ENCODE peak calls at places on chromosome 6, in five cellular contexts. One of them, this sample, is unnamed.

GRCh38 chr6:170232186-170233002 is 58.5 kb downstream of the DLL1 start:
- DNase-seq in HCT116: no peak
- DNase-seq in GM12878: no peak
- DNase-seq in SK-N-SH: no peak
- DNase-seq in H1: no peak
- DNase-seq in this sample: no peak

GRCh38 chr6:136586295-136586694 is 36.1 kb upstream of the MAP7 start:
- DNase-seq in HCT116: no peak
- DNase-seq in GM12878: no peak
- DNase-seq in SK-N-SH: no peak
- DNase-seq in H1: no peak
- DNase-seq in this sample: no peak

GRCh38 chr6:143286280-143286795 is 164.2 kb downstream of the ADAT2 start:
- DNase-seq in HCT116: no peak
- DNase-seq in GM12878: no peak
- DNase-seq in SK-N-SH: no peak
- DNase-seq in H1: no peak
- DNase-seq in this sample: no peak

GRCh38 chr6:73704260-73704659 is 8.3 kb downstream of the CD109 start:
- DNase-seq in HCT116: peak; percentile 93
- DNase-seq in GM12878: no peak
- DNase-seq in SK-N-SH: no peak
- DNase-seq in H1: no peak
- DNase-seq in this sample: no peak

GRCh38 chr6:89410231-89411018 is 1.6 kb downstream of the RRAGD start:
- DNase-seq in HCT116: no peak
- DNase-seq in GM12878: no peak
- DNase-seq in SK-N-SH: no peak
- DNase-seq in H1: no peak
- DNase-seq in this sample: no peak

GRCh38 chr6:158033751-158034702 is 52.4 kb downstream of the SYNJ2 start:
- DNase-seq in HCT116: no peak
- DNase-seq in GM12878: no peak
- DNase-seq in SK-N-SH: no peak
- DNase-seq in H1: no peak
- DNase-seq in this sample: no peak

GRCh38 chr6:155530219-155530834 is 74.7 kb upstream of the NOX3 start:
- DNase-seq in HCT116: peak; percentile 27
- DNase-seq in GM12878: no peak
- DNase-seq in SK-N-SH: peak; percentile 44
- DNase-seq in H1: no peak
- DNase-seq in this sample: peak; percentile 37

GRCh38 chr6:84220809-84221409 is 6.5 kb downstream of the CEP162 start:
- DNase-seq in HCT116: peak; percentile 10
- DNase-seq in GM12878: no peak
- DNase-seq in SK-N-SH: peak; percentile 7
- DNase-seq in H1: no peak
- DNase-seq in this sample: peak; percentile 28

GRCh38 chr6:142537612-142538478 is 236.0 kb downstream of the ADGRG6 start:
- DNase-seq in HCT116: peak; percentile 34
- DNase-seq in GM12878: no peak
- DNase-seq in SK-N-SH: no peak
- DNase-seq in H1: peak; percentile 9
- DNase-seq in this sample: no peak

GRCh38 chr6:106740287-106740686 is 110.9 kb downstream of the QRSL1 start:
- DNase-seq in HCT116: no peak
- DNase-seq in GM12878: no peak
- DNase-seq in SK-N-SH: no peak
- DNase-seq in H1: no peak
- DNase-seq in this sample: no peak

GRCh38 chr6:110708295-110708965 is 106.8 kb downstream of the CDK19 start:
- DNase-seq in HCT116: no peak
- DNase-seq in GM12878: no peak
- DNase-seq in SK-N-SH: no peak
- DNase-seq in H1: no peak
- DNase-seq in this sample: no peak

GRCh38 chr6:63802606-63803206 is 167.1 kb downstream of the PHF3 start:
- DNase-seq in HCT116: no peak
- DNase-seq in GM12878: no peak
- DNase-seq in SK-N-SH: peak; percentile 12
- DNase-seq in H1: no peak
- DNase-seq in this sample: peak; percentile 40

GRCh38 chr6:35026434-35027222 is 114.5 kb downstream of the TCP11 start:
- DNase-seq in HCT116: peak; percentile 13
- DNase-seq in GM12878: no peak
- DNase-seq in SK-N-SH: no peak
- DNase-seq in H1: no peak
- DNase-seq in this sample: no peak

GRCh38 chr6:2976571-2977085 is 5.3 kb upstream of the SERPINB6 start:
- DNase-seq in HCT116: no peak
- DNase-seq in GM12878: no peak
- DNase-seq in SK-N-SH: no peak
- DNase-seq in H1: no peak
- DNase-seq in this sample: no peak

GRCh38 chr6:72182337-72183246 is 296.2 kb downstream of the RIMS1 start:
- DNase-seq in HCT116: no peak
- DNase-seq in GM12878: no peak
- DNase-seq in SK-N-SH: peak; percentile 59
- DNase-seq in H1: peak; percentile 38
- DNase-seq in this sample: peak; percentile 66

GRCh38 chr6:5666695-5667094 is 340.0 kb downstream of the NRN1 start:
- DNase-seq in HCT116: no peak
- DNase-seq in GM12878: no peak
- DNase-seq in SK-N-SH: no peak
- DNase-seq in H1: no peak
- DNase-seq in this sample: no peak

GRCh38 chr6:156971153-156971882 is 194.1 kb downstream of the ARID1B start:
- DNase-seq in HCT116: no peak
- DNase-seq in GM12878: no peak
- DNase-seq in SK-N-SH: no peak
- DNase-seq in H1: no peak
- DNase-seq in this sample: no peak

GRCh38 chr6:170290306-170291128 is at the start of gene DLL1:
- DNase-seq in HCT116: no peak
- DNase-seq in GM12878: no peak
- DNase-seq in SK-N-SH: peak; percentile 74
- DNase-seq in H1: no peak
- DNase-seq in this sample: peak; percentile 84

GRCh38 chr6:136284909-136285308 is 4.7 kb downstream of the BCLAF1 start:
- DNase-seq in HCT116: no peak
- DNase-seq in GM12878: no peak
- DNase-seq in SK-N-SH: no peak
- DNase-seq in H1: no peak
- DNase-seq in this sample: no peak

GRCh38 chr6:158793432-158793831 is 25.7 kb downstream of the EZR start:
- DNase-seq in HCT116: peak; percentile 68
- DNase-seq in GM12878: no peak
- DNase-seq in SK-N-SH: peak; percentile 37
- DNase-seq in H1: no peak
- DNase-seq in this sample: no peak

GRCh38 chr6:134735461-134735860 is 214.4 kb downstream of the ALDH8A1 start:
- DNase-seq in HCT116: no peak
- DNase-seq in GM12878: no peak
- DNase-seq in SK-N-SH: no peak
- DNase-seq in H1: no peak
- DNase-seq in this sample: no peak

GRCh38 chr6:72864236-72864635 is 242.4 kb downstream of the KCNQ5 start:
- DNase-seq in HCT116: no peak
- DNase-seq in GM12878: no peak
- DNase-seq in SK-N-SH: no peak
- DNase-seq in H1: no peak
- DNase-seq in this sample: no peak

GRCh38 chr6:167470101-167470835 is 145.4 kb downstream of the TTLL2 start:
- DNase-seq in HCT116: no peak
- DNase-seq in GM12878: no peak
- DNase-seq in SK-N-SH: no peak
- DNase-seq in H1: no peak
- DNase-seq in this sample: no peak

GRCh38 chr6:163943647-163944395 is 529.3 kb downstream of the QKI start:
- DNase-seq in HCT116: no peak
- DNase-seq in GM12878: no peak
- DNase-seq in SK-N-SH: no peak
- DNase-seq in H1: peak; percentile 36
- DNase-seq in this sample: no peak

GRCh38 chr6:113825776-113826175 is 31.4 kb upstream of the MARCKS start:
- DNase-seq in HCT116: no peak
- DNase-seq in GM12878: no peak
- DNase-seq in SK-N-SH: peak; percentile 11
- DNase-seq in H1: no peak
- DNase-seq in this sample: no peak

GRCh38 chr6:163392533-163392932 is 22.0 kb upstream of the QKI start:
- DNase-seq in HCT116: peak; percentile 15
- DNase-seq in GM12878: no peak
- DNase-seq in SK-N-SH: no peak
- DNase-seq in H1: no peak
- DNase-seq in this sample: peak; percentile 53

GRCh38 chr6:142838821-142839685 is 105.9 kb downstream of the HIVEP2 start:
- DNase-seq in HCT116: peak; percentile 86
- DNase-seq in GM12878: no peak
- DNase-seq in SK-N-SH: no peak
- DNase-seq in H1: no peak
- DNase-seq in this sample: no peak

GRCh38 chr6:151141685-151142084 is 98.1 kb upstream of the AKAP12 start:
- DNase-seq in HCT116: no peak
- DNase-seq in GM12878: no peak
- DNase-seq in SK-N-SH: no peak
- DNase-seq in H1: no peak
- DNase-seq in this sample: no peak

GRCh38 chr6:151143337-151143736 is 96.4 kb upstream of the AKAP12 start:
- DNase-seq in HCT116: no peak
- DNase-seq in GM12878: no peak
- DNase-seq in SK-N-SH: no peak
- DNase-seq in H1: no peak
- DNase-seq in this sample: no peak

GRCh38 chr6:151142676-151143075 is 97.1 kb upstream of the AKAP12 start:
- DNase-seq in HCT116: no peak
- DNase-seq in GM12878: no peak
- DNase-seq in SK-N-SH: no peak
- DNase-seq in H1: no peak
- DNase-seq in this sample: no peak

GRCh38 chr6:151139524-151139923 is 100.2 kb upstream of the AKAP12 start:
- DNase-seq in HCT116: no peak
- DNase-seq in GM12878: no peak
- DNase-seq in SK-N-SH: no peak
- DNase-seq in H1: no peak
- DNase-seq in this sample: no peak

DNA sequence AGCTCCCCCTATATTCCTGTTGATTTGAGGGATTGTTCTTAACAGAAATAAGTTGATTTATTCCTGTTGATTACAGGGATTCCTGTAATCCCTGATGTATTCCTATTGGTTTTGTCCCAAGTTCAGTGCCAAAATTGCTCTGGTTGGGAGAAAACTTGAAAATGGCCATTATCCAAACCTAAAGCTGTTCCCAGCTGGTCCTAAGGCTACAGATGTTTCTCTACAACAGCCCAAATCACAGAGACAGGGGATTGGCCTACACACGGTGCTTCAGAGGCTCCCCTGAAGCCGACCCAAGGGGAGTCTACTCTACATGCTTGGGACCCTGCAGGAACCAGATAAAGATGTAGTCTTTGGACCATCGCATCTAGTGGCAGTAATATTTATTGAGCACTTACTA is 99.0 kb upstream of the AKAP12 start:
- DNase-seq in HCT116: no peak
- DNase-seq in GM12878: no peak
- DNase-seq in SK-N-SH: no peak
- DNase-seq in H1: no peak
- DNase-seq in this sample: no peak
- TF ChIP-seq JUND in HCT116: no peak
- TF ChIP-seq JUND in GM12878: no peak
- TF ChIP-seq JUND in SK-N-SH: no peak
- TF ChIP-seq JUND in H1: no peak
- TF ChIP-seq JUND in this sample: no peak

GRCh38 chr6:43927525-43928210 is 157.7 kb downstream of the VEGFA start:
- DNase-seq in HCT116: no peak
- DNase-seq in GM12878: no peak
- DNase-seq in SK-N-SH: no peak
- DNase-seq in H1: no peak
- DNase-seq in this sample: peak; percentile 16
- TF ChIP-seq JUND in HCT116: no peak
- TF ChIP-seq JUND in GM12878: no peak
- TF ChIP-seq JUND in SK-N-SH: no peak
- TF ChIP-seq JUND in H1: no peak
- TF ChIP-seq JUND in this sample: no peak

GRCh38 chr6:14313220-14313619 is 195.6 kb downstream of the CD83 start:
- DNase-seq in HCT116: no peak
- DNase-seq in GM12878: peak; percentile 16
- DNase-seq in SK-N-SH: no peak
- DNase-seq in H1: no peak
- DNase-seq in this sample: no peak

GRCh38 chr6:14320342-14320741 is 202.8 kb downstream of the CD83 start:
- DNase-seq in HCT116: no peak
- DNase-seq in GM12878: no peak
- DNase-seq in SK-N-SH: no peak
- DNase-seq in H1: no peak
- DNase-seq in this sample: no peak

GRCh38 chr6:14315353-14315752 is 197.8 kb downstream of the CD83 start:
- DNase-seq in HCT116: no peak
- DNase-seq in GM12878: no peak
- DNase-seq in SK-N-SH: no peak
- DNase-seq in H1: no peak
- DNase-seq in this sample: no peak

GRCh38 chr6:14317616-14318015 is 200.0 kb downstream of the CD83 start:
- DNase-seq in HCT116: no peak
- DNase-seq in GM12878: no peak
- DNase-seq in SK-N-SH: peak; percentile 32
- DNase-seq in H1: no peak
- DNase-seq in this sample: no peak

GRCh38 chr6:14316911-14317535 is 199.5 kb downstream of the CD83 start:
- DNase-seq in HCT116: no peak
- DNase-seq in GM12878: no peak
- DNase-seq in SK-N-SH: peak; percentile 22
- DNase-seq in H1: no peak
- DNase-seq in this sample: peak; percentile 56
- TF ChIP-seq JUND in HCT116: no peak
- TF ChIP-seq JUND in GM12878: no peak
- TF ChIP-seq JUND in SK-N-SH: no peak
- TF ChIP-seq JUND in H1: no peak
- TF ChIP-seq JUND in this sample: no peak

GRCh38 chr6:20533746-20534294 is 437 bp upstream of the CDKAL1 start:
- DNase-seq in HCT116: no peak
- DNase-seq in GM12878: no peak
- DNase-seq in SK-N-SH: no peak
- DNase-seq in H1: no peak
- DNase-seq in this sample: no peak

GRCh38 chr6:20534295-20534897 is at the start of gene CDKAL1:
- DNase-seq in HCT116: peak; percentile 89
- DNase-seq in GM12878: peak; percentile 91
- DNase-seq in SK-N-SH: peak; percentile 69
- DNase-seq in H1: peak; percentile 50
- DNase-seq in this sample: peak; percentile 28

GRCh38 chr6:20538131-20538662 is 3.9 kb downstream of the CDKAL1 start:
- DNase-seq in HCT116: no peak
- DNase-seq in GM12878: no peak
- DNase-seq in SK-N-SH: no peak
- DNase-seq in H1: no peak
- DNase-seq in this sample: no peak

GRCh38 chr6:20532881-20533280 is 1.4 kb upstream of the CDKAL1 start:
- DNase-seq in HCT116: no peak
- DNase-seq in GM12878: no peak
- DNase-seq in SK-N-SH: no peak
- DNase-seq in H1: no peak
- DNase-seq in this sample: no peak

GRCh38 chr6:20534906-20535305 is 649 bp downstream of the CDKAL1 start:
- DNase-seq in HCT116: no peak
- DNase-seq in GM12878: no peak
- DNase-seq in SK-N-SH: no peak
- DNase-seq in H1: no peak
- DNase-seq in this sample: no peak
- TF ChIP-seq JUND in HCT116: no peak
- TF ChIP-seq JUND in GM12878: no peak
- TF ChIP-seq JUND in SK-N-SH: no peak
- TF ChIP-seq JUND in H1: no peak
- TF ChIP-seq JUND in this sample: no peak